ENCODE peak calls at places on chromosomes 7 and 10, in four cellular contexts. E is neural progenitor cell, M is WTC11, O is fibroblast of mammary gland. Z is an unnamed sample.

GRCh38 chr7:79911420-79911819 is 223.2 kb upstream of the GNAI1 start:
- DNase-seq in O (no peak), M (no peak), E (no peak), Z (no peak)

GRCh38 chr7:133139350-133139749 is 57.5 kb upstream of the CHCHD3 start:
- DNase-seq in O (peak), M (peak), E (peak), Z (peak)

GRCh38 chr7:116805100-116805544 is 57.3 kb upstream of the CAPZA2 start:
- DNase-seq in E (no peak), M (no peak), O (peak), Z (no peak)

GRCh38 chr7:51619880-51620279 is 303.3 kb upstream of the COBL start:
- DNase-seq in O (no peak), M (no peak), E (no peak), Z (no peak)

GRCh38 chr7:108284349-108285017 is 154.3 kb upstream of the LAMB4 start:
- DNase-seq in M (no peak), O (no peak), E (no peak), Z (no peak)

GRCh38 chr10:22003111-22003963 is at the start of gene DNAJC1:
- DNase-seq in M (peak), O (peak), E (peak), Z (peak)

GRCh38 chr7:43906327-43907010 is at the start of gene URGCP:
- DNase-seq in O (no peak), M (peak), E (peak), Z (peak)

GRCh38 chr10:3132036-3133025 is 40.3 kb downstream of the PITRM1 start:
- DNase-seq in M (no peak), O (peak), E (no peak), Z (no peak)

GRCh38 chr10:107546239-107546638 is 381.7 kb upstream of the SORCS1 start:
- DNase-seq in M (no peak), O (peak), E (no peak), Z (no peak)

GRCh38 chr10:51569467-51569866 is 129.9 kb downstream of the CSTF2T start:
- DNase-seq in E (no peak), O (no peak), M (no peak), Z (no peak)

GRCh38 chr7:142528608-142529408 is 220.5 kb upstream of the PRSS1 start:
- DNase-seq in O (no peak), E (no peak), M (no peak), Z (no peak)

GRCh38 chr7:142519077-142519789 is 230.0 kb upstream of the PRSS1 start:
- DNase-seq in O (no peak), E (no peak), M (no peak), Z (no peak)

GRCh38 chr7:142519790-142520078 is 229.5 kb upstream of the PRSS1 start:
- DNase-seq in O (no peak), M (no peak), E (no peak), Z (no peak)

DNA sequence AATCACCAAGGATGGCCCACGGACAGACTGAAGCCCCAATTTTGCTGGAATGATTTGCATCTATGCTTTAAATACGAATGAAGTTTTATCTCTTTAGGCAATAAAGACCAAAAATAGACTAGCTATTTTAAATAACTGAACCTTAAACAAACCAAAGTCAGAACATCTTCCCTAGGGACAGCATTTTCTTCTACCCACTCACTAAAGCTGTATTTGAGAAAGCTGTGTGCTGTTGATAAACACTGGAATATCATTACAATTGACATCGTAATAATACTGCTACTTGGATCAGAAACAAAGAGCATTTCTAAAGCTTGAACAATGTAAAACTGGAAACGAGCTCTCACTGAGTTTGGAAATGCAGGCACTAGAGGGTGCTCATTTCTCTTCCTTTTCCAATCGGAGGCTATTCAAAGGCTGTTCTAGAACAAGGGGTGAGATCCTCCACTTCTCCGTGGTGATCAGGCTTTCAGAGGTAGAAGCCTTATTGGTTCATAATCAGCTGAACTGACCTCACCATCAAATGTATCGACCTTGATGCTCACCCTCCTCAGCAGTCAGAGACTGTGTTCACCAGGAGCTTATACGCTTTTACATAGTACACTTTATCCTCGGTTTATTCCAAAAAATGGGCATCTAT is 225.3 kb upstream of the PRSS1 start:
- DNase-seq in E (no peak), O (no peak), M (no peak), Z (no peak)
- TF ChIP-seq CTCF in E (no peak), O (peak), M (no peak), Z (no peak)

GRCh38 chr7:93551063-93551895 is 23.2 kb downstream of the CALCR start:
- DNase-seq in O (peak), E (peak), M (no peak), Z (no peak)
- TF ChIP-seq CTCF in O (peak), E (peak), M (peak), Z (peak)

GRCh38 chr10:90718185-90718584 is 139.7 kb downstream of the HTR7 start:
- DNase-seq in M (no peak), E (no peak), O (peak), Z (no peak)
- TF ChIP-seq CTCF in M (no peak), E (peak), O (peak), Z (no peak)

DNA sequence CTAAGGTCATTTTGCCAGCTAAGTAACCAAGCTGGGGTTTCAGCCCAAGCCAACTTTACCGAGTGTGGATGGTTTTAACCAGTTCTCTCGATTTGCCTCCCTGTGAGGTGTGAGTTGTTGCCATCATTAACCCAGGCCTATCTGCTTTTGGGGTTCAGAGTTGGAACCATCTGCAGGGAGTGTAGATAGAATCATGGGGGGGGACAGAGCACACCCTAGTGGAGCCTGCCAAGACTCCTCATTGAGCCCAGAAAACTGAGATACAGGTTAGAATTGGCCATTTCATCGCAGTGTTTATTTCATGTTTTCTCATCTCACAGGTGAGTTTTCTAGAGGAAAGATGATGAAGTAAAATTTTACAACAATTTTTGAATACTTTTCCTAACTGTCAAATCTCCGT is 133.6 kb downstream of the SDK1 start:
- DNase-seq in E (no peak), M (no peak), O (no peak), Z (no peak)
- TF ChIP-seq CTCF in E (no peak), M (no peak), O (no peak), Z (no peak)

GRCh38 chr7:33191326-33191725 is 62.0 kb downstream of the BBS9 start:
- DNase-seq in M (no peak), E (no peak), O (no peak), Z (no peak)
- TF ChIP-seq CTCF in M (no peak), E (no peak), O (no peak), Z (no peak)

DNA sequence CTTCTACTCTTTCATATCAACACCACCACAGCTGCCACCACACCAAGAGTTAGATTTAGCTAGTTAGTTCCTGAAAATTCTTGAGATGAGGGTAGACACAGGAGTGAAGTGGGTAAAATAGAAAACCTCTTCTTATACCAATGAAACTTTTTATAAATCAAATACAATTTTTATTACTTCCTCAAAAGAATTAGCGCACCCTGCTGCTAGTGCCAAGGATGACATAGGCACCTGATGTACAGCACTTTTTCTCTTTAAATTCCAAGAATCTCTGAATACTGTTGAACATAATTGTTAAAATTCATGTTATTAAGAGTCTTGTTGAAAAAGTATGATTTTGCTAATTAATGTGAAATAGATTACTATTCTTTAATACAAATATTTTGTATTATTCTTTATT is 11.4 kb downstream of the ZWINT start:
- DNase-seq in O (no peak), E (no peak), M (no peak), Z (no peak)
- TF ChIP-seq CTCF in O (no peak), E (peak), M (no peak), Z (peak)

DNA sequence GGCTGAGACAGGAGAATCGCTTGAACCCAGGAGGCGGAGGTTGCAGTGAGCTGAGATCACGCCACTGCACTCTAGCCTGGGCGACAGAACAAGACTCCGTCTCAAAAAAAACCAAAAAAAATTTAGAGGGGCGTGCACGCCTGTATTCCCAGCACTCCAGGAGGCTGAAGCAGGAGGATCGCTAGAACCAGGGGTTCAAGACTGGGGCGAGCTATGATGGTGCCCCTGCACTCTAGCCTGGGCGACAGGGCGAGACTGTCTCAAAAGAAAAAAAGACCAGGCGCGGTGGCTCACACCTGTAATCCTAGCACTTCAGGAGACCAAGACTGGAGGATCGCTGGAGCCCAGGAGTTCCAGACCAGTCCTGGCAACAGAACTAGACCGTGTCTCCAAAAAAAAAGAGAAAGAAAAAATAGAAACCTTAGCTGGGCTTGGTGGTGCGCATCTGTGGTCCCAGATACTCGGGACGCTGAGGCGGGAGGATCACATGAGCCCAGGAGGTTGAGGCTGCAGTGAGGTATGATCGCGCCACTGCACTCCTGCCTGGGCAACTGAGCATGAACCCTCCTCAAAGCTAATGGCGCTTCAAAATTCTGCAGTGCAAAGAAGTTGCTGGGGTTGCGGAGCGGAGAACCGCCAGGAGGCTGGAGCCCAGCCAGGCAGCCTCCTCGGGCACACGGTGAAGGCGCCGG is 382 bp upstream of the MBLAC1 start:
- DNase-seq in E (no peak), O (no peak), M (no peak), Z (no peak)
- TF ChIP-seq CTCF in E (no peak), O (no peak), M (no peak), Z (peak)

DNA sequence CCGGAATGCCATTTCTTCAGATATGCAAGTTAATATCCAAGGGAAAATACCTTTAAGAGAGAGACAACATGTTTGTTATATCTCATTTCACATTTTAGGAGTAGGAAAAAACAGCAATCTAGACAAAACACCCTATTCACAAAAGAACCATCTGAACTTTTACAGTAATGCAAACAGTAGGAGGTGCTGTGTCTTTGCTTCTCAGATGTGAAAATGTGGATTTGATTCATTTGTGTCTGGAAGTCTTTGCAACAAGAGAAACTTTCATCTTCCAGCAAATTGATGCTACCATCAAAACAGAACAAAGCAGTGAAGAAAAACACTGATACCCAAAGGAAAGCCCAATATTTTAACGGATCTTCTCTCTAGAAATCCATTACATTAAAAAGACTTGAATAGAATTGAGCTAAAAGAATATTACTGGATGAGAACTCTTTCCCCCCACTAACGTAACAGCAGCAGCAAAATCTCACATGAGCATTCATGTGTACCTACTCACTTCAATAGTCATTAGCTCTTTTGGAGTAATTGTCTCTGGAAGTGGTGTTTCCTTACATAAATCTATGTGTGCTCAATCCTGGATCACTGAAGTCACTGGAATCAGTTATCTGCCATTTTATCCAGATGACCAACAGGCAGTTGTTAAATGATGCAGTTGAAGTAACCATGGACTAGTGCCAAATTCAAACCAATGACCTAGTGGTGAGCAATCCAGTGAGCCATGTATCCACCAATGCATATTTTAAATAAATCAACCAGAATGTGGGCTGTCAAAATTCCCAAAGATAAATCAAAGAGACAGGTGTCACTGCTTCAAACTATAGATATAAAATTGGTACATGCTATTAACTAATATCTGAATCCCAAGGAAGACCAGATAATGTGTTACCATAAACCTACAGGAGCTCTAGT is 1.8 kb downstream of the SEMA3C start:
- DNase-seq in M (no peak), O (peak), E (no peak), Z (no peak)
- TF ChIP-seq CTCF in M (no peak), O (peak), E (peak), Z (peak)

GRCh38 chr10:98858525-98858924 is 377.1 kb downstream of the HPSE2 start:
- DNase-seq in O (peak), M (peak), E (peak), Z (no peak)
- TF ChIP-seq CTCF in O (peak), M (no peak), E (peak), Z (peak)

GRCh38 chr7:29853775-29854174 is 47.5 kb downstream of the WIPF3 start:
- DNase-seq in O (no peak), M (no peak), E (no peak), Z (no peak)
- TF ChIP-seq CTCF in O (no peak), M (no peak), E (no peak), Z (no peak)

Z was measured in neural crest cell.